ENCODE peak calls at places on chromosomes 5 and 9, in five cellular contexts. C, R, B, P and Y are unnamed samples.

GRCh38 chr5:120852222-120852860 is 388.2 kb downstream of the PRR16 start:
- DNase-seq in C (no peak), R (no peak), B (no peak), P (no peak), Y (no peak)

GRCh38 chr5:35694481-35694880 is 76.8 kb downstream of the SPEF2 start:
- DNase-seq in C (no peak), R (no peak), B (no peak), P (no peak), Y (no peak)

GRCh38 chr9:81915801-81916505 is 12.3 kb upstream of the SPATA31D4 start:
- DNase-seq in C (no peak), R (no peak), B (no peak), P (no peak), Y (no peak)

GRCh38 chr9:107274096-107274495 is 9.0 kb upstream of the RAD23B start:
- DNase-seq in C (peak), R (no peak), B (no peak), P (no peak), Y (peak)

GRCh38 chr9:6827370-6827949 is 69.7 kb downstream of the KDM4C start:
- DNase-seq in C (peak), R (no peak), B (peak), P (no peak), Y (peak)

GRCh38 chr5:160213537-160213936 is 15.8 kb upstream of the FABP6 start:
- DNase-seq in C (peak), R (no peak), B (no peak), P (no peak), Y (peak)

GRCh38 chr9:79623799-79624721 is 52.3 kb downstream of the TLE4 start:
- DNase-seq in C (peak), R (no peak), B (peak), P (no peak), Y (no peak)

GRCh38 chr5:74081126-74081525 is 455.1 kb downstream of the ARHGEF28 start:
- DNase-seq in C (no peak), R (no peak), B (no peak), P (no peak), Y (no peak)

GRCh38 chr5:82538339-82539034 is 260.3 kb upstream of the RPS23 start:
- DNase-seq in C (no peak), R (no peak), B (no peak), P (no peak), Y (no peak)

GRCh38 chr5:181127456-181127855 is 3.5 kb downstream of the OR2V1 start:
- DNase-seq in C (no peak), R (no peak), B (no peak), P (no peak), Y (no peak)

GRCh38 chr9:72551306-72551705 is 29.9 kb downstream of the TMC1 start:
- DNase-seq in C (no peak), R (no peak), B (no peak), P (no peak), Y (no peak)

GRCh38 chr9:38392235-38393127 is at the start of gene ALDH1B1:
- DNase-seq in C (peak), R (peak), B (peak), P (peak), Y (peak)
- TF ChIP-seq POLR2A in C (peak), R (no peak), B (peak), P (no peak), Y (peak)

GRCh38 chr9:112717669-112718331 is at the start of gene INIP:
- DNase-seq in C (peak), R (peak), B (peak), P (peak), Y (peak)
- TF ChIP-seq POLR2A in C (peak), R (peak), B (peak), P (peak), Y (peak)

DNA sequence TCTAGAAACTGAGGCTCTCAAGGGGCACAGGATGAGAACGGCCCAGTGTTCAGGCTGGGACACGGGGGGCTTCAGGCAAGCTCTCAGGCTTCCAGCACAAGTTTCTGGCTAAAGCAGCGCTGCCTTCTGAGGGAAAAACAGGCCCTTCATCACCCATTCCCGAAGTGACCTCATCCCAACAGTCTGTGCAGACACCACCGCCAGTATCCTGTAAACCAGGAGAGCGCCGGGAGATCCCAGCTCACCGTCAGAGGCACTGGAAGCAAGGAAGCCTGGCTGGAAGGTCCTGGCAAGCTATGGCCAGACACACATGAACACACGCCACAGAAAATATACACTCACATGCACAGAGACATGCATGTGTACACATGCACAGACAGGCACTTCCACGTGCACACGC is 8.8 kb downstream of the SLC12A7 start:
- DNase-seq in C (no peak), R (no peak), B (no peak), P (no peak), Y (no peak)
- TF ChIP-seq POLR2A in C (no peak), R (no peak), B (no peak), P (no peak), Y (no peak)

GRCh38 chr5:97183930-97184213 is 825 bp upstream of the RIOK2 start:
- DNase-seq in C (no peak), R (no peak), B (no peak), P (no peak), Y (no peak)

GRCh38 chr5:97182571-97183099 is 412 bp downstream of the RIOK2 start:
- DNase-seq in C (peak), R (no peak), B (peak), P (no peak), Y (no peak)

GRCh38 chr5:97181856-97182545 is 1.0 kb downstream of the RIOK2 start:
- DNase-seq in C (no peak), R (no peak), B (peak), P (no peak), Y (no peak)

DNA sequence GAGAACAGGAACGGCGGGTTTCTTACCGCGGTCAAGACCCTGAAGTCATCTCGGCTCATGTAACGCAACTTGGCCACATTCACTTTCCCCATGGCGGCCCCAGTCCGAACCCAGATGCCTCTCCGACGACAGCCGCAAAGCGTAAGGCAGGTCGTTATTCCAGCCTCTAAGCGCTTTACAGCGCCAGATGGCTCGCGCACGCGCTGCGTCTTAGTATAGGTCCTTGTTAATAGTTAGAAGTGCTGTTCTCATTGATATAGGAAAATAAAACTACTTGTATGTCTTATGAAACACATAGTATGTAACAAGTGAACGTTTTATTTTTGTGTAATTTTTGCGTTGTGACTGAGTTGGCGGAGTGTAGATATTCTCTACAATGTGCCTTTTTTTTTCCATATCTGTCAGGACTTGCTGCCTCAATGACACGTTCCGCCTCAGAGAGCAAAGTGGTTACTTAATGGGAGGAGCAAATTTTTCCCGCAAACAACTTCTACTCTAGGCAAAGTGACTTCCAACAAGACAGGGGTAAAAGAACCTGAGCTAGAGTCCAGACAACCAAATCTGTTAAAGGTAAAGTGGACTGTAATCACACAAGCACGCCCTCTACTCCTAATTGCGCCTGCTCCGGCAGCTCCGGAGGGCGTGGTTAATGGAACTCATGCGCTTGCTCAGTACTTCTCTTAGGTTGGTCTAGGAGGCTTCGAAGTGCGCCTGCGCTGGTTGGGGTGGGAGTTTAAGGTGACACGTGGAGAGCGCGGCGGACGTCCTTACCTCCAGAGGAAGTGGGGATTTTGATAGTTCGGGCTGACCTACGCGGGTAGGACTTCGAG is at the start of gene RIOK2:
- DNase-seq in C (peak), R (peak), B (peak), P (peak), Y (peak)
- TF ChIP-seq POLR2A in C (peak), R (no peak), B (peak), P (no peak), Y (peak)

GRCh38 chr5:50667653-50668403 is 1.4 kb downstream of the PARP8 start:
- DNase-seq in C (no peak), R (peak), B (peak), P (peak), Y (peak)
- TF ChIP-seq POLR2A in C (no peak), R (no peak), B (peak), P (peak), Y (no peak)

GRCh38 chr5:14440598-14441401 is 140.8 kb upstream of the OTULINL start:
- DNase-seq in C (no peak), R (no peak), B (no peak), P (peak), Y (no peak)
- TF ChIP-seq POLR2A in C (no peak), R (no peak), B (no peak), P (no peak), Y (peak)

DNA sequence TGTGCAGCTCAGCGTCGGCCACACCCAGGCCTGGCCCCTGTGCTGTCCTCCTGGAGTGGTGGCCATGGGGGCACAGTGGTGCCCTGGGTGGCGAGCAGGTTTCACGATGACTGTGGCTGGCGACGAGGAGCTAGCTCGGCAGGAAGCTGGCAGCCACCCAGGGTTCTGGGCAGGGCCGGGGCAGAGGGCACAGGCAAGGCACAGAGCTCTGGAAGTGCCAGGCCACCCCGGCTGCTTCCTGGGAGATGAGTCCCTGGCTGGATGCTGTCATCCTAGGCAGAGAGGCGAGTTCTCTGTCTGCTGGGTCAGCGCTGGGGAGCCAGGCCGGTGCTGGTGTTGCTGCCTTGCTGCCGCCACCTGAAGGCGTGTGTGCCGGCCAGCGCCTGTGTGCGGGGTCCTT is 51.7 kb downstream of the RXRA start:
- DNase-seq in C (no peak), R (peak), B (no peak), P (peak), Y (peak)
- TF ChIP-seq POLR2A in C (no peak), R (no peak), B (no peak), P (no peak), Y (no peak)

DNA sequence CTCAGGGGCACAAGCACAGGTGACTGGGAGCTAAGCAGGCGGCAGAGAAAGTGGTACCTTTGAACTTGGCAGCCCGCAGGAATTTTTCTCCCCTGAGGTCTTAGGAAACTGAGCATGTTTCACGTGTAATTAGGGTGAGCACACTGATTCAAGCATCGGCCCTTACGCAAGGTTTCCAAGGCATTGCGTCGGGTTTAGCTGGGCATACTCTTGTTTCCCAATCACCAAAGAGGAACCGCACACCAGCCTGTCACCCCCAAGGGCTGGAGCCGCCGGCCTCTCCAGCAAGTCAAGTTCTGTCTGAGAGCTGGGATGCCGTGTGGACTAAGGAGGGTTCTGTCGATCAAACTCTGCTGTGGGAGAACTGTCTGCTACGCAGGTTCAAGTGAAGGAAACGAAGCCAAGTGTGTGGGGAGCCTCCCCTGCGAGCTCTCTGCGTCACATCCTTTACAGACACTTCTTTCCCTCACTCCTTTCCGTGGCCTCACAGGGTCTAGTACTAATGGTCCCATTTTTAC is 53.0 kb downstream of the ERGIC1 start:
- DNase-seq in C (no peak), R (no peak), B (peak), P (no peak), Y (no peak)
- TF ChIP-seq POLR2A in C (no peak), R (no peak), B (no peak), P (peak), Y (no peak)

GRCh38 chr5:6632931-6633468 is at the start of the genes NSUN2 and SRD5A1:
- DNase-seq in C (peak), R (peak), B (peak), P (peak), Y (peak)
- TF ChIP-seq POLR2A in C (peak), R (peak), B (peak), P (peak), Y (peak)

GRCh38 chr5:147782053-147783028 is at the start of gene JAKMIP2:
- DNase-seq in C (peak), R (no peak), B (peak), P (peak), Y (peak)
- TF ChIP-seq POLR2A in C (no peak), R (no peak), B (no peak), P (no peak), Y (peak)